ENCODE peak calls at places on chromosomes 12 and 14, in seven cellular contexts. C is keratinocyte, U is AG10803, Z is GM23248, B is colonic mucosa, W is A549, P is endodermal cell. T is an unnamed sample.

GRCh38 chr14:49997991-49998390 is 105.1 kb downstream of the ARF6 start:
- DNase-seq in P (no peak), B (no peak), W (no peak), Z (no peak), C (no peak), U (no peak), T (no peak)

GRCh38 chr12:28189774-28190320 is 409 bp upstream of the CCDC91 start:
- DNase-seq in P (no peak), U (no peak), W (peak; percentile 5), B (no peak), C (no peak), Z (no peak), T (no peak)

GRCh38 chr14:39342768-39343167 is 89.5 kb downstream of the FBXO33 start:
- DNase-seq in W (no peak), P (no peak), B (no peak), C (no peak), Z (no peak), U (no peak), T (no peak)

GRCh38 chr12:5568325-5568981 is 136.5 kb downstream of the NTF3 start:
- DNase-seq in U (no peak), C (no peak), W (no peak), B (no peak), Z (no peak), P (peak; percentile 63), T (no peak)

GRCh38 chr12:75725505-75726120 is 214.2 kb upstream of the KRR1 start:
- DNase-seq in B (no peak), C (no peak), U (peak; percentile 53), W (peak; percentile 66), Z (peak; percentile 77), P (no peak), T (peak; percentile 30)

GRCh38 chr12:75834591-75834990 is 197.0 kb downstream of the PHLDA1 start:
- DNase-seq in W (no peak), U (no peak), B (no peak), C (no peak), Z (no peak), P (no peak), T (no peak)

GRCh38 chr14:49769581-49770211 is 1.7 kb downstream of the KLHDC2 start:
- DNase-seq in C (no peak), Z (no peak), B (peak; percentile 26), P (no peak), U (no peak), W (no peak), T (peak; percentile 12)

GRCh38 chr14:98915625-98916024 is 356.4 kb downstream of the BCL11B start:
- DNase-seq in P (no peak), B (no peak), U (no peak), Z (no peak), W (no peak), C (no peak), T (no peak)

GRCh38 chr12:89906178-89906577 is 197.5 kb upstream of the ATP2B1 start:
- DNase-seq in U (no peak), B (no peak), C (no peak), W (no peak), P (no peak), Z (no peak), T (no peak)

GRCh38 chr12:130872179-130873096 is 572 bp downstream of the RAN start:
- DNase-seq in Z (peak; percentile 73), B (no peak), P (peak; percentile 68), U (peak; percentile 35), C (no peak), W (peak; percentile 46), T (peak; percentile 30)

GRCh38 chr12:53645191-53645590 is 19.0 kb upstream of the ATF7 start:
- DNase-seq in U (peak; percentile 67), W (no peak), P (no peak), Z (peak; percentile 45), B (no peak), C (no peak), T (peak; percentile 80)

GRCh38 chr12:108668532-108668931 is 34.8 kb upstream of the SELPLG start:
- DNase-seq in C (no peak), B (no peak), W (no peak), P (no peak), Z (peak; percentile 61), U (peak; percentile 66), T (peak; percentile 57)

GRCh38 chr14:45679852-45680251 is 426.9 kb upstream of the MIS18BP1 start:
- DNase-seq in Z (peak; percentile 72), U (peak; percentile 54), P (no peak), W (no peak), B (no peak), C (peak; percentile 49), T (peak; percentile 64)

GRCh38 chr14:33848009-33848408 is 102.9 kb downstream of the EGLN3 start:
- DNase-seq in W (no peak), B (no peak), C (no peak), U (no peak), Z (no peak), P (no peak), T (no peak)

GRCh38 chr14:24077086-24077485 is 5.7 kb downstream of the CPNE6 start:
- DNase-seq in C (no peak), U (no peak), Z (no peak), B (no peak), P (no peak), W (no peak), T (no peak)

GRCh38 chr12:92582466-92582865 is 120.3 kb upstream of the PLEKHG7 start:
- DNase-seq in B (no peak), C (no peak), U (no peak), W (no peak), Z (no peak), P (no peak), T (no peak)

GRCh38 chr12:4829161-4829792 is 80.4 kb upstream of the KCNA1 start:
- DNase-seq in Z (no peak), W (no peak), P (no peak), U (no peak), B (no peak), C (no peak), T (no peak)

GRCh38 chr12:68098939-68099338 is 60.6 kb downstream of the IFNG start:
- DNase-seq in P (no peak), U (no peak), W (no peak), B (no peak), C (no peak), Z (no peak), T (no peak)

GRCh38 chr12:115895247-115895646 is 382.2 kb downstream of the MED13L start:
- DNase-seq in Z (peak; percentile 21), P (peak; percentile 82), U (no peak), W (peak; percentile 55), C (no peak), B (no peak), T (peak; percentile 4)

GRCh38 chr12:132711169-132711843 is 664 bp downstream of the PGAM5 start:
- DNase-seq in U (no peak), B (no peak), W (no peak), Z (peak; percentile 67), P (no peak), C (no peak), T (peak; percentile 41)

GRCh38 chr12:124725099-124725498 is 138.6 kb downstream of the SCARB1 start:
- DNase-seq in Z (no peak), W (no peak), U (no peak), B (no peak), P (no peak), C (no peak), T (no peak)

GRCh38 chr14:21880918-21881317 is 207.3 kb upstream of the OR4E1 start:
- DNase-seq in U (no peak), Z (no peak), C (no peak), W (no peak), B (no peak), P (no peak), T (no peak)

GRCh38 chr14:104545151-104545931 is 34.2 kb upstream of the C14orf180 start:
- DNase-seq in U (no peak), P (peak; percentile 35), Z (no peak), B (no peak), W (no peak), C (no peak), T (no peak)
- H3K4me3 ChIP-seq in U (no peak overlapping the region), P (no peak overlapping the region), Z (no peak overlapping the region), B (no peak overlapping the region), W (no peak overlapping the region), C (no peak overlapping the region), T (no peak overlapping the region)

DNA sequence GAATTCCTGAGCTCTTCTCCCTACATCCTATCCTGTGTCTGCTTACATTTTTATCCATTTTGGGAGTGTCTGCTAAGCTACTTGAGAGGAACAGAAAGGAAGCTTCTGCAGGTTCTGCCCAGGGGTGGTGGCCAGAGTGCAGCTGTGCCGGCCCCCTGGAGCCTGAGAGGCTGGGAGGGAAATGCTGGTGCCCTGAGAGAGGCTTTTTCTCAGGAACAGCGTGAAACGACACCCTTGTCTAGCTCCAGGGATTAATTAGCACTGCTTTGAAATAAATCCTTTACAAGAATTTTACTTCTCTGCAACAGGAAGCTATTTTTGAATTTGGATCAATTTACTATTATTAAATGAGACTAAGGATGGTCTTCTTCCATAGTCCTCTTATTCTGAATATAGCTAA is 165.3 kb downstream of the SLC15A5 start:
- DNase-seq in C (no peak), B (no peak), U (no peak), P (peak; percentile 69), W (no peak), Z (no peak), T (no peak)
- H3K4me3 ChIP-seq in C (no peak overlapping the region), B (no peak overlapping the region), U (no peak overlapping the region), P (no peak overlapping the region), W (no peak overlapping the region), Z (no peak overlapping the region), T (no peak overlapping the region)

GRCh38 chr12:118983147-118983824 is 1.9 kb downstream of the SRRM4 start:
- DNase-seq in C (no peak), Z (no peak), W (no peak), U (no peak), B (no peak), P (no peak), T (no peak)

GRCh38 chr12:118979763-118980406 is 1.5 kb upstream of the SRRM4 start:
- DNase-seq in P (peak; percentile 95), U (peak; percentile 29), W (peak; percentile 75), Z (peak; percentile 62), C (no peak), B (peak; percentile 28), T (peak; percentile 30)

GRCh38 chr12:118981285-118982201 is at the start of gene SRRM4:
- DNase-seq in P (peak; percentile 97), W (no peak), C (no peak), U (no peak), Z (peak; percentile 14), B (no peak), T (no peak)

GRCh38 chr12:118982308-118982707 is 967 bp downstream of the SRRM4 start:
- DNase-seq in U (no peak), P (no peak), B (no peak), Z (no peak), C (no peak), W (no peak), T (no peak)

DNA sequence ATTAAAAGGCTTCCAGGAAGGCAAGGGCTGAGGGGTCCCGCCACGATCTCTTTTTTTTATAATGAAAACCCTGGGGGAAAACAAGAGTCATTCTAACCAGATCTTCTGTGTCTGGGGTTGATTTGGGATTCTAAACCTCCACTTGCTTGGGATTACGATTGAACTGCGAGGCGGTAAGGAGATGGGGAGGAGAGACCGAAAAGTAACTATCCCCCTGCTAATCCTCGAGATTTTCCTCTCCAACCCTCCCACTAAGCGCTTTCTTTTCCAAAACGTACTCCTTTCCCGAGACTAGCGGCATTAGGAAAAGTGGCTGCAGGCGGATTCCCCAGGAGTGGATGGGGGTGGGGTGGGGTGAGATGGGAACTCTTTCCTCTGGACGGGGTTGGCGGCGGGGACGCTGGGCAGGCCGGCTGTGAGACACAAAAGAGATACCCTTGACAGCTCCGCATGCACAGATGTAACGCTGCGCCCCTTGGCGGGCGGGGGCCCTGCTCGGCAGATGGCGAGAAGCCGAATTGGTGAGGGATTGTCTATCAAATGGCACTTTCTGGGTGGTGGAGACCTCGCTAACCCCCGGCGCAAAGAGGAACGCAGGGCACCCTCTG is 830 bp upstream of the SRRM4 start:
- DNase-seq in P (peak; percentile 85), W (no peak), C (no peak), U (no peak), B (no peak), Z (no peak), T (no peak)
- H3K4me3 ChIP-seq in P (peak overlapping the region; percentile 82), W (no peak overlapping the region), C (no peak overlapping the region), U (no peak overlapping the region), B (no peak overlapping the region), Z (no peak overlapping the region), T (no peak overlapping the region)

GRCh38 chr12:9759680-9760592 is 765 bp downstream of the CD69 start:
- DNase-seq in P (no peak), Z (no peak), B (no peak), W (no peak), U (no peak), C (no peak), T (no peak)
- H3K4me3 ChIP-seq in P (no peak overlapping the region), Z (no peak overlapping the region), B (peak overlapping the region; percentile 12), W (no peak overlapping the region), U (no peak overlapping the region), C (no peak overlapping the region), T (no peak overlapping the region)